ENCODE peak calls at places on chromosome 13, in seven cellular contexts. One of them, this sample, is unnamed.

GRCh38 chr13:101511766-101512165 is 59.3 kb downstream of the ITGBL1 start:
- DNase-seq in psoas muscle: no peak
- DNase-seq in stomach: no peak
- DNase-seq in fibroblast of lung: peak
- DNase-seq in upper lobe of right lung: no peak
- DNase-seq in Peyer's patch: no peak
- DNase-seq in neuronal stem cell: no peak
- DNase-seq in this sample: no peak

GRCh38 chr13:72342364-72342763 is 385.1 kb downstream of the MZT1 start:
- DNase-seq in Peyer's patch: no peak
- DNase-seq in stomach: no peak
- DNase-seq in upper lobe of right lung: no peak
- DNase-seq in psoas muscle: no peak
- DNase-seq in neuronal stem cell: no peak
- DNase-seq in fibroblast of lung: no peak
- DNase-seq in this sample: no peak

GRCh38 chr13:22944378-22944777 is 236.4 kb upstream of the SGCG start:
- DNase-seq in psoas muscle: no peak
- DNase-seq in stomach: no peak
- DNase-seq in upper lobe of right lung: no peak
- DNase-seq in neuronal stem cell: no peak
- DNase-seq in fibroblast of lung: no peak
- DNase-seq in Peyer's patch: no peak
- DNase-seq in this sample: no peak

GRCh38 chr13:37627428-37627827 is 28.9 kb upstream of the POSTN start:
- DNase-seq in neuronal stem cell: no peak
- DNase-seq in Peyer's patch: no peak
- DNase-seq in upper lobe of right lung: no peak
- DNase-seq in fibroblast of lung: no peak
- DNase-seq in stomach: no peak
- DNase-seq in psoas muscle: no peak
- DNase-seq in this sample: no peak

GRCh38 chr13:24348385-24348784 is 39.0 kb downstream of the C1QTNF9 start:
- DNase-seq in neuronal stem cell: no peak
- DNase-seq in Peyer's patch: no peak
- DNase-seq in stomach: no peak
- DNase-seq in psoas muscle: no peak
- DNase-seq in fibroblast of lung: no peak
- DNase-seq in upper lobe of right lung: no peak
- DNase-seq in this sample: no peak

GRCh38 chr13:37695200-37695599 is 96.6 kb upstream of the POSTN start:
- DNase-seq in Peyer's patch: no peak
- DNase-seq in fibroblast of lung: no peak
- DNase-seq in neuronal stem cell: no peak
- DNase-seq in psoas muscle: no peak
- DNase-seq in stomach: no peak
- DNase-seq in upper lobe of right lung: no peak
- DNase-seq in this sample: no peak

GRCh38 chr13:29886446-29886845 is 36.0 kb upstream of the UBL3 start:
- DNase-seq in upper lobe of right lung: no peak
- DNase-seq in psoas muscle: no peak
- DNase-seq in Peyer's patch: no peak
- DNase-seq in fibroblast of lung: no peak
- DNase-seq in stomach: no peak
- DNase-seq in neuronal stem cell: no peak
- DNase-seq in this sample: no peak

GRCh38 chr13:36736119-36736726 is 62.4 kb downstream of the SERTM1 start:
- DNase-seq in Peyer's patch: peak
- DNase-seq in psoas muscle: no peak
- DNase-seq in fibroblast of lung: peak
- DNase-seq in stomach: peak
- DNase-seq in upper lobe of right lung: no peak
- DNase-seq in neuronal stem cell: peak
- DNase-seq in this sample: peak

GRCh38 chr13:27321619-27322385 is 51.2 kb downstream of the RASL11A start:
- DNase-seq in stomach: no peak
- DNase-seq in Peyer's patch: no peak
- DNase-seq in neuronal stem cell: no peak
- DNase-seq in fibroblast of lung: no peak
- DNase-seq in upper lobe of right lung: no peak
- DNase-seq in psoas muscle: no peak
- DNase-seq in this sample: no peak

GRCh38 chr13:44108345-44108858 is 228.7 kb downstream of the LACC1 start:
- DNase-seq in psoas muscle: no peak
- DNase-seq in stomach: peak
- DNase-seq in fibroblast of lung: no peak
- DNase-seq in Peyer's patch: no peak
- DNase-seq in upper lobe of right lung: no peak
- DNase-seq in neuronal stem cell: no peak
- DNase-seq in this sample: no peak

GRCh38 chr13:44622701-44623100 is 46.6 kb upstream of the TSC22D1 start:
- DNase-seq in Peyer's patch: no peak
- DNase-seq in neuronal stem cell: no peak
- DNase-seq in psoas muscle: no peak
- DNase-seq in upper lobe of right lung: no peak
- DNase-seq in stomach: no peak
- DNase-seq in fibroblast of lung: no peak
- DNase-seq in this sample: no peak

GRCh38 chr13:30739646-30740642 is 4.6 kb downstream of the ALOX5AP start:
- DNase-seq in upper lobe of right lung: no peak
- DNase-seq in fibroblast of lung: peak
- DNase-seq in neuronal stem cell: no peak
- DNase-seq in stomach: peak
- DNase-seq in psoas muscle: no peak
- DNase-seq in Peyer's patch: peak
- DNase-seq in this sample: peak

GRCh38 chr13:109309625-109310363 is 476.6 kb downstream of the IRS2 start:
- DNase-seq in neuronal stem cell: no peak
- DNase-seq in fibroblast of lung: no peak
- DNase-seq in Peyer's patch: no peak
- DNase-seq in psoas muscle: no peak
- DNase-seq in upper lobe of right lung: no peak
- DNase-seq in stomach: peak
- DNase-seq in this sample: no peak

GRCh38 chr13:101845501-101846012 is 393.1 kb downstream of the ITGBL1 start:
- DNase-seq in psoas muscle: no peak
- DNase-seq in neuronal stem cell: no peak
- DNase-seq in stomach: no peak
- DNase-seq in Peyer's patch: no peak
- DNase-seq in upper lobe of right lung: no peak
- DNase-seq in fibroblast of lung: peak
- DNase-seq in this sample: no peak

GRCh38 chr13:50387124-50387581 is 371.9 kb downstream of the KCNRG start:
- DNase-seq in upper lobe of right lung: peak
- DNase-seq in neuronal stem cell: peak
- DNase-seq in psoas muscle: peak
- DNase-seq in fibroblast of lung: peak
- DNase-seq in stomach: peak
- DNase-seq in Peyer's patch: peak
- DNase-seq in this sample: no peak
- H3K4me3 ChIP-seq in upper lobe of right lung: peak
- H3K4me3 ChIP-seq in neuronal stem cell: peak
- H3K4me3 ChIP-seq in psoas muscle: peak
- H3K4me3 ChIP-seq in fibroblast of lung: no peak
- H3K4me3 ChIP-seq in stomach: no peak
- H3K4me3 ChIP-seq in Peyer's patch: no peak
- H3K4me3 ChIP-seq in this sample: no peak

GRCh38 chr13:106573855-106574254 is 5.9 kb upstream of the ARGLU1 start:
- DNase-seq in neuronal stem cell: no peak
- DNase-seq in Peyer's patch: no peak
- DNase-seq in stomach: peak
- DNase-seq in fibroblast of lung: peak
- DNase-seq in psoas muscle: peak
- DNase-seq in upper lobe of right lung: peak
- DNase-seq in this sample: no peak
- H3K27ac ChIP-seq in neuronal stem cell: no peak
- H3K27ac ChIP-seq in Peyer's patch: no peak
- H3K27ac ChIP-seq in stomach: peak
- H3K27ac ChIP-seq in fibroblast of lung: peak
- H3K27ac ChIP-seq in psoas muscle: no peak
- H3K27ac ChIP-seq in upper lobe of right lung: peak
- H3K27ac ChIP-seq in this sample: no peak

DNA sequence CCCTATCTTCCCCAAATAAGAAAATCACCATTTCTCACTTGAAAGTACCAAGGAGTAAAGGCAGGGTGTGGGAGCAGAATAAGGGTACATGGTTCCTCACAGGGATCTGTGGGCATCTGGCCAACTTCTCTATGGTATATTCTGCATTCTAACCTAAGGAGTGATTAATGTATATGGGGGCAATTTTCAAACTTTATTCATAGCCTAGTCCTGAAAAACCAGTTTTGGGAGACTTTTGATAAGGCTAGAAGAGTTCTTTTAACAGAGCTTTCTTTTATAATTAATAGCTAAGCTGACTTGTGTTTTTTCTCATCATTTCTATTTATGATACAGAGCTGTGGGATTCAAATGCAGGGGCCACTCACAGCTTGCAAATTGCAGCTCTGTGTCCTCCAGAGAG is 852 bp downstream of the SCEL start:
- DNase-seq in upper lobe of right lung: no peak
- DNase-seq in stomach: no peak
- DNase-seq in Peyer's patch: no peak
- DNase-seq in neuronal stem cell: no peak
- DNase-seq in psoas muscle: no peak
- DNase-seq in fibroblast of lung: no peak
- DNase-seq in this sample: no peak
- H3K4me3 ChIP-seq in upper lobe of right lung: peak
- H3K4me3 ChIP-seq in stomach: no peak
- H3K4me3 ChIP-seq in Peyer's patch: no peak
- H3K4me3 ChIP-seq in neuronal stem cell: no peak
- H3K4me3 ChIP-seq in psoas muscle: no peak
- H3K4me3 ChIP-seq in fibroblast of lung: no peak
- H3K4me3 ChIP-seq in this sample: no peak

DNA sequence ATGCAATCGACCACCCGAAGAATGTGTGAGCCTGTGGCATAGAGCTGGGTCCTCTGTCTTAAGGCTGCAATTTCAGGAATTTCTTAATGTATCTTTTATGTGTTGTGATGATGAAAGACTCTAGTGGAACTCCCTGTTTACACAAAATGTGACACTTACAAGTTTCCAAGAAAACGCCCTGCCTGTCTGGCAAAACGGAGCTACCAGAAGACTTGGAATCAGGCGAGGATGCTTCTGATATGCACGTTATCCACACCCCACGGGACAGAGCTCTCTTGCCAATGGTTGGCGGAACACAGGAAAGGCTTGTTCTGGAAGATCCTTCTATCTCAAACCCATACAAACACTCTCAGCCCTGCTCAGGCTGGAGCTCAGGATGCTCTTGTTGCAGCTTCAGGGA is 76.3 kb downstream of the RGCC start:
- DNase-seq in fibroblast of lung: no peak
- DNase-seq in neuronal stem cell: no peak
- DNase-seq in upper lobe of right lung: no peak
- DNase-seq in stomach: no peak
- DNase-seq in Peyer's patch: no peak
- DNase-seq in psoas muscle: peak
- DNase-seq in this sample: no peak
- H3K27ac ChIP-seq in fibroblast of lung: no peak
- H3K27ac ChIP-seq in neuronal stem cell: no peak
- H3K27ac ChIP-seq in upper lobe of right lung: no peak
- H3K27ac ChIP-seq in stomach: no peak
- H3K27ac ChIP-seq in Peyer's patch: no peak
- H3K27ac ChIP-seq in psoas muscle: no peak
- H3K27ac ChIP-seq in this sample: no peak

DNA sequence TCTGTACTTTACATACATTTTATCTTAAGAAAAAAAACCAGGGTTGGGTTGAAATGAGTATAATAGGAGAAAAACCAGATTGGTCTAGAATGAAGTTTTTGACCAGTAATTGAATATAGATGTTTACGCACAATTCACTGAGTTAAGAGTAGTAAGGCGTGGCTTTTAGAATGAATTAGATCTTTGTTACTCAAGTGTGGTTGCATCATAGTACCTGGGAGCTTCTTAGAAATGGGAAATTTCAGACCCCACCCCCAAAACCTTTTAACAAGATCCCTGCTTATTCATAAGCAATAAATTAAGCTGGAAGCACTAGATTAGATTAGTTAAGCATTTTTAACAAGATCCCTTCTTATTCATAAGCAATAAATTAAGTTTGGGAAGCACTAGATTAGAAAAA is 28.7 kb upstream of the LMO7 start:
- DNase-seq in neuronal stem cell: no peak
- DNase-seq in upper lobe of right lung: no peak
- DNase-seq in Peyer's patch: no peak
- DNase-seq in stomach: no peak
- DNase-seq in psoas muscle: no peak
- DNase-seq in fibroblast of lung: no peak
- DNase-seq in this sample: no peak
- H3K4me3 ChIP-seq in neuronal stem cell: no peak
- H3K4me3 ChIP-seq in upper lobe of right lung: no peak
- H3K4me3 ChIP-seq in Peyer's patch: no peak
- H3K4me3 ChIP-seq in stomach: no peak
- H3K4me3 ChIP-seq in psoas muscle: no peak
- H3K4me3 ChIP-seq in fibroblast of lung: no peak
- H3K4me3 ChIP-seq in this sample: no peak

GRCh38 chr13:110629735-110630134 is 14.4 kb downstream of the NAXD start:
- DNase-seq in stomach: no peak
- DNase-seq in upper lobe of right lung: no peak
- DNase-seq in fibroblast of lung: peak
- DNase-seq in Peyer's patch: no peak
- DNase-seq in neuronal stem cell: no peak
- DNase-seq in psoas muscle: no peak
- DNase-seq in this sample: no peak
- H3K27ac ChIP-seq in stomach: peak
- H3K27ac ChIP-seq in upper lobe of right lung: no peak
- H3K27ac ChIP-seq in fibroblast of lung: no peak
- H3K27ac ChIP-seq in Peyer's patch: peak
- H3K27ac ChIP-seq in neuronal stem cell: no peak
- H3K27ac ChIP-seq in psoas muscle: no peak
- H3K27ac ChIP-seq in this sample: no peak

This sample was measured in naive thymus-derived CD4-positive, alpha-beta T cell.